ENCODE peak calls at places on chromosomes 12 and 14, in seven cellular contexts. S is gastrocnemius medialis, N is upper lobe of left lung, Z is esophagus squamous epithelium, A is uterus, V is HCT116, I is adrenal gland. U is an unnamed sample.

GRCh38 chr12:3019005-3019680 is 58.0 kb upstream of the TSPAN9 start:
- DNase-seq in S (no peak), N (no peak), Z (no peak), A (no peak), V (no peak), I (no peak), U (no peak)

GRCh38 chr14:51188566-51189185 is 51.4 kb upstream of the TMX1 start:
- DNase-seq in S (no peak), N (no peak), Z (no peak), A (peak), V (no peak), I (no peak), U (no peak)

GRCh38 chr12:119802472-119802871 is 74.6 kb downstream of the CIT start:
- DNase-seq in S (peak), N (no peak), Z (no peak), A (no peak), V (no peak), I (peak), U (no peak)

GRCh38 chr14:62983821-62984220 is 61.4 kb downstream of the KCNH5 start:
- DNase-seq in S (no peak), N (no peak), Z (no peak), A (no peak), V (no peak), I (no peak), U (no peak)

GRCh38 chr14:92037989-92038388 is 1.9 kb downstream of the TRIP11 start:
- DNase-seq in S (no peak), N (no peak), Z (no peak), A (no peak), V (no peak), I (no peak), U (no peak)

GRCh38 chr14:101880016-101880297 is 84.4 kb upstream of the DYNC1H1 start:
- DNase-seq in S (no peak), N (no peak), Z (no peak), A (no peak), V (no peak), I (no peak), U (no peak)

GRCh38 chr12:86247871-86248270 is 8.3 kb downstream of the MGAT4C start:
- DNase-seq in S (no peak), N (no peak), Z (no peak), A (no peak), V (no peak), I (no peak), U (no peak)

GRCh38 chr14:61091657-61092273 is 110.7 kb downstream of the SLC38A6 start:
- DNase-seq in S (peak), N (no peak), Z (no peak), A (no peak), V (no peak), I (no peak), U (no peak)

GRCh38 chr14:104080557-104081492 is 4.7 kb upstream of the ASPG start:
- DNase-seq in S (no peak), N (peak), Z (no peak), A (no peak), V (no peak), I (no peak), U (no peak)

GRCh38 chr12:5073838-5074237 is 30.2 kb downstream of the KCNA5 start:
- DNase-seq in S (no peak), N (no peak), Z (no peak), A (no peak), V (peak), I (no peak), U (no peak)

GRCh38 chr12:102480401-102480800 is at the start of gene IGF1:
- DNase-seq in S (no peak), N (no peak), Z (no peak), A (no peak), V (no peak), I (no peak), U (no peak)

GRCh38 chr14:61609885-61610284 is 85.4 kb upstream of the HIF1A start:
- DNase-seq in S (no peak), N (no peak), Z (no peak), A (no peak), V (no peak), I (no peak), U (no peak)

GRCh38 chr12:8698830-8699330 is 1.1 kb downstream of the RIMKLB start:
- DNase-seq in S (no peak), N (no peak), Z (no peak), A (no peak), V (no peak), I (no peak), U (no peak)

GRCh38 chr14:103711516-103712431 is 3.5 kb downstream of the XRCC3 start:
- DNase-seq in S (no peak), N (peak), Z (no peak), A (peak), V (no peak), I (no peak), U (no peak)

GRCh38 chr12:6471992-6472366 is 1.5 kb upstream of the VAMP1 start:
- DNase-seq in S (no peak), N (no peak), Z (no peak), A (no peak), V (no peak), I (no peak), U (no peak)

GRCh38 chr12:62516932-62517331 is 50.3 kb downstream of the MON2 start:
- DNase-seq in S (no peak), N (no peak), Z (no peak), A (no peak), V (no peak), I (no peak), U (no peak)

GRCh38 chr14:95236221-95236620 is 78.9 kb upstream of the DICER1 start:
- DNase-seq in S (no peak), N (no peak), Z (no peak), A (no peak), V (no peak), I (no peak), U (no peak)

GRCh38 chr12:131862994-131863710 is 31.3 kb upstream of the ULK1 start:
- DNase-seq in S (no peak), N (no peak), Z (no peak), A (no peak), V (no peak), I (no peak), U (peak)

GRCh38 chr14:72948481-72949138 is 22.3 kb downstream of the DCAF4 start:
- DNase-seq in S (no peak), N (peak), Z (no peak), A (peak), V (peak), I (peak), U (peak)

GRCh38 chr12:19916193-19916498 is 452.2 kb upstream of the PDE3A start:
- DNase-seq in S (no peak), N (no peak), Z (no peak), A (no peak), V (no peak), I (no peak), U (no peak)

GRCh38 chr12:82411561-82412230 is 53.4 kb downstream of the METTL25 start:
- DNase-seq in S (no peak), N (no peak), Z (no peak), A (no peak), V (no peak), I (no peak), U (no peak)

DNA sequence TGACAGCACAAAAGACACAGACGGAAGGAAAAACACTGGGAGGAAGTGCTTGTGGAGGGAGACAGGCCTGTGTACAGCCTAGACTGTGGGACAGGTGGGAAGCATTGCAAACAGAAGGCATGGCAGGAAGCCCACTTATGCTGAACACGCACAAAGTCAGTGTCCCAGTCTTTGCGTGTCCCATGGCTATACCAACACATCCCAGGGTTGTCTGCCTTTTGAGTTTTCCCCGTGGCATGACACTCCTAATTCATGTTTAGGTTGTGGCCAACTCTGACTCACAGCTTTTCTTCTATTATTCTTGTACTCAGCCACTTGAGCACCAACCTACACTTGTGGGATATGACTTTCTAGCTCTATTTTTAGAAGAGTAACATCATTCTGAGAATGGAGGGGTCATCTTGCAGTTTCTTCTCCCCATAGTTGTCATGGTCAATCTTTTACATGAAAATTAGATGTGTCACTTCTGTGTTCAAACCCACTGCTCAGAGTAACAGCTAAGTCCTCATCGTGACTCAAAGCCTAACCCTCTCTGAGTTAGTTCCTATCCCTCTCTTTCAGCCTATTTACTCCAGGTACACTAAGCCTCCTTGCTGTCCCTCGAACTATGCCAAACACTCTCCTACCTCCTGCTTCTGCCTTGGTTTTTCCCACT is 27.5 kb upstream of the JPH4 start:
- DNase-seq in S (no peak), N (no peak), Z (no peak), A (no peak), V (no peak), I (no peak), U (no peak)
- TF ChIP-seq POLR2A in S (no peak), N (no peak), Z (no peak), A (no peak), V (no peak), I (no peak), U (no peak)

DNA sequence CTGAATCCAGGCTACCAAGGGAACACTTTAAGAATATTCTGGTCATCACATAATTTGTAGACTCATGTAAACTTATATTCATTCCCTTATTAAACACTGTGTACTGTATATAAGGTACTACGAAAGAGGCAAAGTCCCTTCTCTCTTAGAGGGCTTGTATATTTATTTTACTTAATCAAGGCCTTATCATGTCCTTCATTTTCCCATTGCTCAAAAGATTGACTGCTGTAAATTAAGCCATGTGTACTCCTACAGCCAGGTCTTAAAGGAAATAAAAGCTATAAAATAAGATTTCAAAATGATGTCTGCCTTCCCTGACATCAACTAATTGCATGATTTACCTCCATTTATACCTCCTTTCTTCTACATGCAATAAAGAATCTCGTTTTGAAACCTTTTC is 5.0 kb downstream of the DENND5B start:
- DNase-seq in S (no peak), N (no peak), Z (no peak), A (no peak), V (no peak), I (no peak), U (no peak)
- TF ChIP-seq CTCF in S (no peak), N (no peak), Z (no peak), A (no peak), V (no peak), I (no peak), U (no peak)

GRCh38 chr12:7647071-7647470 is 18.6 kb downstream of the APOBEC1 start:
- DNase-seq in S (no peak), N (no peak), Z (no peak), A (no peak), V (no peak), I (no peak), U (no peak)

GRCh38 chr12:7642876-7643309 is 22.8 kb downstream of the APOBEC1 start:
- DNase-seq in S (no peak), N (no peak), Z (no peak), A (no peak), V (peak), I (no peak), U (no peak)

GRCh38 chr12:7642287-7642686 is 23.4 kb downstream of the APOBEC1 start:
- DNase-seq in S (no peak), N (no peak), Z (no peak), A (no peak), V (no peak), I (no peak), U (no peak)

GRCh38 chr12:7645395-7646177 is 20.1 kb downstream of the APOBEC1 start:
- DNase-seq in S (no peak), N (no peak), Z (no peak), A (no peak), V (peak), I (no peak), U (peak)

GRCh38 chr12:7646178-7646475 is 19.6 kb downstream of the APOBEC1 start:
- DNase-seq in S (no peak), N (no peak), Z (no peak), A (no peak), V (no peak), I (no peak), U (no peak)
- H3K27ac ChIP-seq in S (no peak), N (no peak), Z (no peak), A (no peak), V (no peak), I (no peak), U (no peak)

DNA sequence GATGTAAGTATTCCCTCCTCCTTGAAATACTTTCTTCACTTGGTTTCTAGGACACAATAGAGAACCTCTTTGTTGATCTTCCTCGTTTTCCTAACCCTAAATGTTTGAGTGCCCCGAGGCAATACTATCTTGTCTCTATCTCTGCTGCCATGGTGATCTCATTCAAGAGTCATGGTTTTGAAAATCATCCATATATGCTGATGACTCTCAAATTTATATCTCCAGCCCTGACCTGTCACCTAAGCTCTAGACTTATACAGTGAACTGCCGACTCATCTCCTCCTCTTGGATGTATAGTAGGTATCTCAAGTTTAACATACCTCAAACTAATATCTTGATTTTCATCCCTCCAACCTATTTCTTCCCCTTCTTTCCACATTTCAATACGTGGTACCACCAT is 71.4 kb downstream of the RIC8B start:
- DNase-seq in S (no peak), N (no peak), Z (no peak), A (no peak), V (no peak), I (no peak), U (no peak)
- TF ChIP-seq POLR2A in S (no peak), N (no peak), Z (no peak), A (no peak), V (no peak), I (no peak), U (no peak)

GRCh38 chr12:101168000-101168399 is 42.0 kb downstream of the SLC5A8 start:
- DNase-seq in S (no peak), N (no peak), Z (no peak), A (no peak), V (no peak), I (no peak), U (no peak)

GRCh38 chr12:101173197-101173749 is 36.8 kb downstream of the SLC5A8 start:
- DNase-seq in S (no peak), N (no peak), Z (no peak), A (no peak), V (no peak), I (no peak), U (no peak)

GRCh38 chr12:101166866-101167265 is 43.2 kb downstream of the SLC5A8 start:
- DNase-seq in S (no peak), N (no peak), Z (no peak), A (no peak), V (no peak), I (no peak), U (no peak)

GRCh38 chr12:101174576-101174975 is 35.5 kb downstream of the SLC5A8 start:
- DNase-seq in S (no peak), N (no peak), Z (no peak), A (no peak), V (no peak), I (no peak), U (no peak)

GRCh38 chr12:101172316-101172715 is 37.7 kb downstream of the SLC5A8 start:
- DNase-seq in S (no peak), N (peak), Z (no peak), A (no peak), V (no peak), I (no peak), U (no peak)
- TF ChIP-seq CTCF in S (no peak), N (no peak), Z (peak), A (no peak), V (peak), I (peak), U (no peak)

GRCh38 chr14:24139272-24139934 is 2.0 kb downstream of the EMC9 start:
- DNase-seq in S (no peak), N (no peak), Z (no peak), A (no peak), V (no peak), I (no peak), U (no peak)

GRCh38 chr14:24138396-24139271 is 2.6 kb downstream of the PSME1 start:
- DNase-seq in S (no peak), N (no peak), Z (no peak), A (no peak), V (no peak), I (no peak), U (no peak)

GRCh38 chr14:24135834-24136683 is at the start of gene PSME1:
- DNase-seq in S (peak), N (peak), Z (peak), A (peak), V (peak), I (peak), U (peak)

GRCh38 chr14:24136684-24137528 is 912 bp downstream of the PSME1 start:
- DNase-seq in S (no peak), N (no peak), Z (no peak), A (no peak), V (no peak), I (no peak), U (no peak)

GRCh38 chr14:24137529-24138395 is 1.8 kb downstream of the PSME1 start:
- DNase-seq in S (no peak), N (no peak), Z (no peak), A (no peak), V (no peak), I (no peak), U (no peak)
- H3K27ac ChIP-seq in S (peak), N (no peak), Z (no peak), A (peak), V (peak), I (no peak), U (peak)

GRCh38 chr12:40992158-40992557 is 196.0 kb upstream of the PDZRN4 start:
- DNase-seq in S (no peak), N (no peak), Z (no peak), A (no peak), V (no peak), I (no peak), U (no peak)

GRCh38 chr12:40988831-40989230 is 199.3 kb upstream of the PDZRN4 start:
- DNase-seq in S (no peak), N (no peak), Z (no peak), A (no peak), V (no peak), I (no peak), U (no peak)

GRCh38 chr12:40988335-40988734 is 199.8 kb upstream of the PDZRN4 start:
- DNase-seq in S (no peak), N (no peak), Z (no peak), A (no peak), V (no peak), I (no peak), U (no peak)

GRCh38 chr12:40992674-40993073 is 195.4 kb upstream of the PDZRN4 start:
- DNase-seq in S (no peak), N (no peak), Z (no peak), A (no peak), V (no peak), I (no peak), U (no peak)

DNA sequence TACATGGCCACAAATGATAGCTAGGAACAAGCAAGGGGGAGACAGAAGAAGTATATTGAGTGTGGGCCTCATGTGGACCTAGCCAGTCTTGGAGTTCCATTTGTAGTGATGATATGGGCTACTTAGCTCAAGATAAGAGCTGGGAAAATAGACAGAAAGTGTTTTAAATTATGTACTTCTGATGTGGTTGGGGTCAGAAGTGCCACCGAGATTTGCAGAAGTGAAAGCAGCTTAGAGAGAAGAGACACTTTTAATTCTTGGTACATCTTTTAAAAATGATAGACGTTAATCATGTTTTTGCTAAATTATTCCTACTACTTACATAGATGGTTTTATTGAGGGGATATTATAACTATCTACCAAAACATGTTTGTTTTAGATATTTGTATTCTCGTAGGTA is 198.3 kb upstream of the PDZRN4 start:
- DNase-seq in S (no peak), N (no peak), Z (no peak), A (no peak), V (no peak), I (no peak), U (no peak)
- TF ChIP-seq POLR2A in S (no peak), N (no peak), Z (no peak), A (no peak), V (no peak), I (no peak), U (no peak)

GRCh38 chr14:93332032-93332852 is 594 bp downstream of the BTBD7 start:
- DNase-seq in S (peak), N (peak), Z (no peak), A (peak), V (no peak), I (peak), U (peak)

GRCh38 chr14:93328546-93328945 is 4.3 kb downstream of the BTBD7 start:
- DNase-seq in S (no peak), N (no peak), Z (no peak), A (no peak), V (no peak), I (no peak), U (no peak)

GRCh38 chr14:93330609-93331000 is 2.2 kb downstream of the BTBD7 start:
- DNase-seq in S (no peak), N (no peak), Z (no peak), A (no peak), V (no peak), I (no peak), U (no peak)

GRCh38 chr14:93331375-93332031 is 1.3 kb downstream of the BTBD7 start:
- DNase-seq in S (no peak), N (no peak), Z (no peak), A (no peak), V (no peak), I (no peak), U (peak)

GRCh38 chr14:93329965-93330608 is 2.7 kb downstream of the BTBD7 start:
- DNase-seq in S (no peak), N (no peak), Z (no peak), A (no peak), V (no peak), I (no peak), U (no peak)
- TF ChIP-seq CTCF in S (no peak), N (no peak), Z (no peak), A (no peak), V (no peak), I (no peak), U (no peak)